ENCODE peak calls at places on chromosomes 1 and 21, in nine cellular contexts. T is HEK293T; E is left colon; N is fibroblast of the conjunctiva; C is stimulated activated CD8-positive, alpha-beta memory T cell treated with anti-CD3 and anti-CD28 coated beads, Interleukin-4, amount 100 ng/mL, for 1 hour; G is DMS153; X is Right ventricle myocardium superior; R is NCI-H748 treated with DMSO at 0.1 percent for 48 hours; Y is Ammon's horn. Z is an unnamed sample.

GRCh38 chr1:223248787-223249175 is 105.7 kb upstream of the TLR5 start:
- DNase-seq in T (no peak), E (no peak), N (no peak), C (no peak), G (no peak), X (no peak), R (no peak), Y (no peak), Z (no peak)

GRCh38 chr1:199054706-199055105 is 415.9 kb downstream of the PTPRC start:
- DNase-seq in T (no peak), E (no peak), N (no peak), C (no peak), G (no peak), X (no peak), R (no peak), Y (no peak), Z (no peak)

GRCh38 chr1:116465477-116465844 is 92.4 kb downstream of the ATP1A1 start:
- DNase-seq in T (no peak), E (no peak), N (no peak), C (no peak), G (no peak), X (no peak), R (no peak), Y (no peak), Z (no peak)

GRCh38 chr1:93801471-93801870 is 77.5 kb downstream of the DNTTIP2 start:
- DNase-seq in T (no peak), E (no peak), N (no peak), C (no peak), G (no peak), X (no peak), R (no peak), Y (no peak), Z (no peak)

GRCh38 chr1:86972262-86972661 is 57.8 kb downstream of the HS2ST1 start:
- DNase-seq in T (no peak), E (no peak), N (no peak), C (no peak), G (no peak), X (no peak), R (no peak), Y (no peak), Z (no peak)

GRCh38 chr1:159945483-159946241 is at the start of gene IGSF9:
- DNase-seq in T (peak; percentile 96), E (peak; percentile 90), N (no peak), C (peak; percentile 57), G (peak; percentile 96), X (peak; percentile 89), R (peak; percentile 86), Y (peak; percentile 86), Z (peak; percentile 92)

GRCh38 chr1:245715291-245715701 is 560.5 kb downstream of the KIF26B start:
- DNase-seq in T (no peak), E (no peak), N (no peak), C (no peak), G (no peak), X (no peak), R (no peak), Y (no peak), Z (no peak)

GRCh38 chr21:35989185-35989735 is 71.1 kb downstream of the SETD4 start:
- DNase-seq in T (no peak), E (peak; percentile 43), N (no peak), C (no peak), G (no peak), X (peak; percentile 46), R (no peak), Y (no peak), Z (no peak)

GRCh38 chr1:78060857-78061563 is 15.2 kb downstream of the GIPC2 start:
- DNase-seq in T (no peak), E (no peak), N (no peak), C (no peak), G (no peak), X (no peak), R (no peak), Y (no peak), Z (no peak)

GRCh38 chr1:38284953-38285352 is 238.4 kb upstream of the POU3F1 start:
- DNase-seq in T (no peak), E (no peak), N (no peak), C (no peak), G (no peak), X (no peak), R (no peak), Y (no peak), Z (no peak)

GRCh38 chr21:30996728-30997127 is 41.5 kb downstream of the KRTAP19-8 start:
- DNase-seq in T (no peak), E (no peak), N (no peak), C (no peak), G (no peak), X (no peak), R (no peak), Y (no peak), Z (no peak)

GRCh38 chr1:20848162-20848561 is 61.1 kb upstream of the HP1BP3 start:
- DNase-seq in T (no peak), E (no peak), N (no peak), C (no peak), G (no peak), X (no peak), R (no peak), Y (no peak), Z (no peak)

GRCh38 chr1:240582953-240583352 is 29.0 kb downstream of the GREM2 start:
- DNase-seq in T (no peak), E (no peak), N (no peak), C (no peak), G (no peak), X (no peak), R (no peak), Y (no peak), Z (no peak)

GRCh38 chr1:110211503-110212164 is 1.5 kb downstream of the KCNC4 start:
- DNase-seq in T (no peak), E (no peak), N (no peak), C (no peak), G (no peak), X (no peak), R (no peak), Y (no peak), Z (no peak)

GRCh38 chr1:205191617-205192016 is 19.9 kb downstream of the DSTYK start:
- DNase-seq in T (no peak), E (no peak), N (no peak), C (no peak), G (no peak), X (no peak), R (no peak), Y (no peak), Z (no peak)

GRCh38 chr1:227888404-227889046 is 59.2 kb downstream of the WNT9A start:
- DNase-seq in T (no peak), E (no peak), N (no peak), C (no peak), G (no peak), X (no peak), R (no peak), Y (peak; percentile 2), Z (no peak)

GRCh38 chr21:45550552-45551210 is 8.4 kb upstream of the SLC19A1 start:
- DNase-seq in T (no peak), E (peak; percentile 28), N (no peak), C (no peak), G (no peak), X (no peak), R (no peak), Y (peak; percentile 70), Z (peak; percentile 54)

GRCh38 chr1:234139966-234140365 is 233.3 kb upstream of the COA6 start:
- DNase-seq in T (no peak), E (no peak), N (no peak), C (no peak), G (no peak), X (no peak), R (no peak), Y (no peak), Z (no peak)

GRCh38 chr1:4734219-4734618 is 79.8 kb downstream of the AJAP1 start:
- DNase-seq in T (no peak), E (no peak), N (no peak), C (no peak), G (no peak), X (no peak), R (no peak), Y (no peak), Z (no peak)

GRCh38 chr1:174999926-175000696 is at the start of gene CACYBP:
- DNase-seq in T (no peak), E (no peak), N (no peak), C (no peak), G (peak; percentile 17), X (no peak), R (no peak), Y (peak; percentile 63), Z (no peak)

GRCh38 chr1:24295547-24295946 is 23.6 kb upstream of the GRHL3 start:
- DNase-seq in T (no peak), E (no peak), N (no peak), C (no peak), G (no peak), X (no peak), R (no peak), Y (no peak), Z (no peak)

GRCh38 chr1:87305762-87306161 is 22.9 kb upstream of the LMO4 start:
- DNase-seq in T (no peak), E (no peak), N (no peak), C (no peak), G (no peak), X (no peak), R (no peak), Y (no peak), Z (no peak)

GRCh38 chr1:26848947-26849774 is 13.8 kb upstream of the SFN start:
- DNase-seq in T (no peak), E (peak; percentile 90), N (peak; percentile 49), C (no peak), G (no peak), X (no peak), R (no peak), Y (no peak), Z (peak; percentile 95)

GRCh38 chr1:224433671-224434446 is 738 bp downstream of the WDR26 start:
- DNase-seq in T (peak; percentile 36), E (peak; percentile 53), N (no peak), C (no peak), G (no peak), X (peak; percentile 59), R (no peak), Y (peak; percentile 55), Z (peak; percentile 42)

GRCh38 chr21:38048241-38048640 is 132.0 kb upstream of the KCNJ6 start:
- DNase-seq in T (no peak), E (no peak), N (no peak), C (no peak), G (peak; percentile 95), X (no peak), R (peak; percentile 84), Y (peak; percentile 47), Z (no peak)

GRCh38 chr1:1388078-1388472 is 11.1 kb downstream of the CCNL2 start:
- DNase-seq in T (no peak), E (no peak), N (no peak), C (no peak), G (no peak), X (no peak), R (no peak), Y (no peak), Z (no peak)

GRCh38 chr1:164675342-164675904 is 116.4 kb downstream of the PBX1 start:
- DNase-seq in T (no peak), E (no peak), N (no peak), C (no peak), G (no peak), X (no peak), R (no peak), Y (peak; percentile 49), Z (peak; percentile 44)

GRCh38 chr21:16837319-16837718 is 675.5 kb upstream of the CXADR start:
- DNase-seq in T (no peak), E (no peak), N (no peak), C (no peak), G (no peak), X (no peak), R (no peak), Y (no peak), Z (no peak)

GRCh38 chr1:49050041-49050440 is 273.4 kb upstream of the BEND5 start:
- DNase-seq in T (no peak), E (no peak), N (no peak), C (no peak), G (no peak), X (no peak), R (no peak), Y (no peak), Z (no peak)

GRCh38 chr1:38152351-38153082 is 105.9 kb upstream of the POU3F1 start:
- DNase-seq in T (peak; percentile 20), E (no peak), N (no peak), C (no peak), G (peak; percentile 99), X (no peak), R (peak; percentile 79), Y (no peak), Z (no peak)

GRCh38 chr1:46343705-46344104 is 3.1 kb downstream of the NSUN4 start:
- DNase-seq in T (no peak), E (no peak), N (no peak), C (no peak), G (no peak), X (no peak), R (no peak), Y (no peak), Z (no peak)

Z was measured in transverse colon.